ENCODE peak calls at places on chromosomes 4 and X, in five cellular contexts. L is mesenchymal stem cell; R is CD4-positive, alpha-beta memory T cell; I is sigmoid colon; Y is pancreas. Q is an unnamed sample. For H3K4me1 and H3K36me3, the result is how much of the 10 kb centered on the place peaks cover.

GRCh38 chrX:46588263-46588662 is 14.7 kb downstream of the CHST7 start:
- DNase-seq in R (peak), L (peak), Y (no peak), I (peak), Q (no peak)

GRCh38 chr4:107838138-107838618 is 13.4 kb downstream of the SGMS2 start:
- DNase-seq in R (no peak), L (no peak), Y (no peak), I (no peak), Q (no peak)

GRCh38 chr4:182808673-182809416 is 108.3 kb downstream of the DCTD start:
- DNase-seq in Y (no peak), L (peak), I (no peak), R (no peak), Q (peak)

GRCh38 chr4:6649216-6649615 is 8.7 kb downstream of the MRFAP1 start:
- DNase-seq in I (no peak), Y (no peak), L (no peak), R (no peak), Q (no peak)

GRCh38 chrX:121569609-121570008 is 522.2 kb downstream of the GLUD2 start:
- DNase-seq in I (no peak), L (no peak), R (no peak), Y (no peak), Q (no peak)

GRCh38 chr4:109611045-109611616 is 51.1 kb downstream of the MCUB start:
- DNase-seq in I (no peak), L (peak), Y (no peak), R (no peak), Q (no peak)

GRCh38 chr4:171203425-171203824 is 609.8 kb upstream of the GALNTL6 start:
- DNase-seq in R (no peak), L (peak), I (no peak), Y (peak), Q (no peak)

GRCh38 chrX:125953769-125954168 is 212.3 kb downstream of the DCAF12L2 start:
- DNase-seq in L (no peak), I (no peak), R (no peak), Y (no peak), Q (no peak)

GRCh38 chr4:61301285-61301684 is 101.2 kb downstream of the ADGRL3 start:
- DNase-seq in R (no peak), I (no peak), Y (no peak), L (no peak), Q (no peak)

GRCh38 chr4:185479507-185479971 is 8.0 kb upstream of the CCDC110 start:
- DNase-seq in R (no peak), I (no peak), L (no peak), Y (no peak), Q (no peak)

GRCh38 chr4:36640876-36641275 is 359.5 kb downstream of the DTHD1 start:
- DNase-seq in L (no peak), I (no peak), Y (no peak), R (no peak), Q (no peak)

GRCh38 chr4:99856166-99856565 is 38.1 kb downstream of the LAMTOR3 start:
- DNase-seq in I (no peak), L (peak), R (no peak), Y (no peak), Q (no peak)

GRCh38 chr4:181958435-181958834 is 284.8 kb upstream of the TENM3 start:
- DNase-seq in Y (no peak), I (no peak), L (no peak), R (no peak), Q (no peak)

GRCh38 chrX:11470231-11470630 is 177.0 kb downstream of the AMELX start:
- DNase-seq in I (no peak), Y (no peak), L (no peak), R (no peak), Q (no peak)

GRCh38 chr4:155639674-155640529 is 26.7 kb upstream of the GUCY1A1 start:
- DNase-seq in Y (no peak), L (peak), R (no peak), I (no peak), Q (no peak)

GRCh38 chr4:20159516-20159915 is 92.2 kb upstream of the SLIT2 start:
- DNase-seq in I (no peak), R (no peak), L (no peak), Y (no peak), Q (no peak)

GRCh38 chrX:1813809-1814208 is 198.9 kb downstream of the ASMT start:
- DNase-seq in R (no peak), I (no peak), L (no peak), Y (no peak), Q (no peak)

GRCh38 chr4:188015025-188015778 is 19.6 kb downstream of the ZFP42 start:
- DNase-seq in Y (no peak), I (no peak), L (no peak), R (no peak), Q (no peak)

GRCh38 chrX:41198410-41198809 is 113.2 kb downstream of the USP9X start:
- DNase-seq in L (no peak), Y (no peak), I (no peak), R (no peak), Q (no peak)

DNA sequence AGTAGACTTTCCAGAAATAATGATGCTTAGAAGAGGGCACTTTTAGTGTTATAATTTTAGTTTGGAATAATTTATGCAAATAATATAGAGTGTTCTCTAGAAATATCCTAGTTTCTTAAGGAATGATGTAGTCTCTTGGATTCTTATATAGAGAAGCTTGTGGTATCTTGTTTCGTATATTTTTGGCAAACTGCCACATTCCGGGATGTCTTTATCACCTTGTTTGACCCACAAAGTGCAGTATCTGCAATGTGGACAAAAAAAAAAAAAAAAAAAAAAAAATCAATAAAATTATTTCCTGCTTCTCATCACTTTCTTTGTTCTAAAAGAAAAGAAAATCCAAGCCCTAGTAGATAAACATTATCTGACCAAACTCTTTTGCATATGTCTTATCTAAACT is 1577.7 kb upstream of the TENM3 start:
- DNase-seq in L (no peak), R (no peak), I (no peak), Y (no peak), Q (no peak)
- H3K4me3 ChIP-seq in L (no peak), R (no peak), I (no peak), Y (no peak), Q (no peak)

GRCh38 chr4:146465628-146466027 is 56.1 kb downstream of the SLC10A7 start:
- DNase-seq in L (no peak), I (no peak), R (no peak), Y (no peak), Q (no peak)

GRCh38 chr4:146472404-146472803 is 49.3 kb downstream of the SLC10A7 start:
- DNase-seq in R (no peak), Y (no peak), L (no peak), I (no peak), Q (no peak)

DNA sequence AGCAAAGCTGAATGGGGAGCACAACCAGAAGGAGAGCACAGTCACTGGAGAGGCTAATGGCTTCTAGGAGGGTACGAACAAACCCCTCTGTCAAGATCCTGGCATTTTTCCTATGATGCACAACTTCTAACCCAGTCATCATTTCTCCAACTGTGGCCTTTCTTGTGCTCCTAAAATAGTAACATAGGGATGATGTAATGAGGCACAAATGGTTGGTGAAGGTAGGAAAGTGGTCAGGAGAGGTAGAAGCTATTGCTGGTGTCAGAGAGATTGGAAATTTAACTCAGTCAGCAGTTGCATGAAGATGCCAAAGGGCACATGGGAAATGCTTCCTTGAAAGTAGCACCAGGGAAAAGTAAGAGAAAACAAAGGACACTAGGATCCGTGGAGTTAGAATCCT is 52.7 kb downstream of the SLC10A7 start:
- DNase-seq in L (no peak), I (no peak), R (no peak), Y (no peak), Q (no peak)
- H3K4me1 ChIP-seq in L (under half), I (under half), R (under half), Y (under half), Q (under half)

DNA sequence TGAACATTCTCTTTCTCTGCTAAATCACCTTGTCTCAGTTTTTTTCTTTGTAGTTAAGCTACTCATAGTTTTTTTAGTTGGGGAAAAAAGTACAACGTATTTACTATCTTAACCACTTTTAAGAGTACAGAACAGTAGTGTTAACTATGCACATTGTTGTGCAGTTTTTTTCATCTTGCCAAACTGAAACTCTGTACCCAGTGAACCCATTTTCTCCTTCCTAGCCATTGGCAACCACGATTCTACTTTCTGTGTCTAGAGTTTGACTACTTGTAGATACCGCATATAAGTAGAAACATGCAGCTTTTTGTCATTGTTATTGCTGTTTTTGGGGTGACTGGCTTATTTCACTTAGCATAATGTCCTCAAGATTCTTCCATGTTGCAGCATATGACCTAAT is 10.0 kb downstream of the N4BP2 start:
- DNase-seq in I (no peak), Y (no peak), R (no peak), L (no peak), Q (no peak)
- H3K36me3 ChIP-seq in I (under half), Y (under half), R (under half), L (under half), Q (under half)

GRCh38 chrX:34655496-34656258 is 1.4 kb downstream of the TMEM47 start:
- DNase-seq in Y (no peak), L (peak), I (no peak), R (no peak), Q (no peak)
- H3K4me3 ChIP-seq in Y (peak), L (peak), I (peak), R (no peak), Q (no peak)

GRCh38 chrX:154483325-154483724 is 3.1 kb downstream of the UBL4A start:
- DNase-seq in I (no peak), R (no peak), L (no peak), Y (no peak), Q (no peak)
- H3K4me1 ChIP-seq in I (under half), R (under half), L (under half), Y (under half), Q (under half)

Q was measured in CD8-positive, alpha-beta memory T cell.